ENCODE peak calls at places on chromosomes 11 and 22, in ten cellular contexts. X is foreskin fibroblast, A is thoracic aorta, U is tibial artery, N is OCI-LY7, C is esophagus muscularis mucosa, R is cardiac fibroblast, Z is HCT116, M is fibroblast of the aortic adventitia, P is prostate gland. D is an unnamed sample.

GRCh38 chr11:62889484-62890437 is 9.1 kb downstream of the SLC3A2 start:
- DNase-seq in X (peak), A (no peak), U (no peak), N (no peak), C (no peak), R (peak), Z (no peak), M (peak), P (no peak), D (no peak)

GRCh38 chr22:19376971-19377370 is 54.6 kb downstream of the HIRA start:
- DNase-seq in X (no peak), A (no peak), U (no peak), N (no peak), C (no peak), R (no peak), Z (no peak), M (no peak), P (no peak), D (no peak)

GRCh38 chr11:68010058-68011041 is at the start of gene ALDH3B1:
- DNase-seq in X (peak), A (peak), U (peak), N (peak), C (peak), R (peak), Z (peak), M (peak), P (peak), D (peak)

GRCh38 chr22:39456262-39457046 is at the start of gene MGAT3:
- DNase-seq in X (no peak), A (no peak), U (no peak), N (no peak), C (no peak), R (no peak), Z (no peak), M (no peak), P (no peak), D (no peak)

GRCh38 chr22:46081831-46082210 is 68.5 kb upstream of the PPARA start:
- DNase-seq in X (no peak), A (no peak), U (no peak), N (no peak), C (no peak), R (no peak), Z (no peak), M (peak), P (no peak), D (no peak)

GRCh38 chr11:27218498-27219038 is 144.4 kb downstream of the CCDC34 start:
- DNase-seq in X (peak), A (no peak), U (no peak), N (no peak), C (no peak), R (peak), Z (no peak), M (peak), P (no peak), D (no peak)

GRCh38 chr11:56624661-56625110 is 10.0 kb upstream of the OR5M1 start:
- DNase-seq in X (peak), A (no peak), U (no peak), N (peak), C (no peak), R (peak), Z (no peak), M (peak), P (peak), D (no peak)

GRCh38 chr11:102807921-102808320 is 10.0 kb upstream of the MMP1 start:
- DNase-seq in X (no peak), A (no peak), U (no peak), N (peak), C (no peak), R (peak), Z (peak), M (no peak), P (no peak), D (no peak)

GRCh38 chr11:1109918-1110705 is 35.4 kb downstream of the MUC2 start:
- DNase-seq in X (no peak), A (no peak), U (peak), N (no peak), C (no peak), R (no peak), Z (no peak), M (no peak), P (no peak), D (no peak)

GRCh38 chr11:17781221-17781620 is 46.6 kb downstream of the KCNC1 start:
- DNase-seq in X (no peak), A (no peak), U (no peak), N (no peak), C (no peak), R (no peak), Z (no peak), M (no peak), P (no peak), D (peak)

GRCh38 chr11:86743223-86744118 is 56.9 kb upstream of the PRSS23 start:
- DNase-seq in X (peak), A (peak), U (peak), N (no peak), C (no peak), R (peak), Z (peak), M (peak), P (no peak), D (peak)

GRCh38 chr11:119320593-119321524 is 3.9 kb upstream of the MCAM start:
- DNase-seq in X (peak), A (no peak), U (peak), N (peak), C (peak), R (peak), Z (no peak), M (peak), P (no peak), D (peak)

GRCh38 chr22:48739348-48740085 is 1088.2 kb downstream of the BRD1 start:
- DNase-seq in X (no peak), A (no peak), U (peak), N (no peak), C (no peak), R (no peak), Z (no peak), M (no peak), P (no peak), D (no peak)

GRCh38 chr11:27894552-27894951 is 194.3 kb upstream of the BDNF start:
- DNase-seq in X (no peak), A (no peak), U (no peak), N (no peak), C (no peak), R (peak), Z (no peak), M (no peak), P (no peak), D (no peak)

GRCh38 chr11:67416416-67417335 is 1.2 kb downstream of the CARNS1 start:
- DNase-seq in X (peak), A (peak), U (peak), N (no peak), C (no peak), R (no peak), Z (no peak), M (peak), P (peak), D (no peak)

GRCh38 chr11:66259976-66260375 is 8.5 kb upstream of the RAB1B start:
- DNase-seq in X (no peak), A (no peak), U (no peak), N (no peak), C (no peak), R (no peak), Z (no peak), M (no peak), P (no peak), D (no peak)

GRCh38 chr22:26461188-26461810 is 22.3 kb downstream of the HPS4 start:
- DNase-seq in X (peak), A (no peak), U (peak), N (peak), C (no peak), R (peak), Z (peak), M (peak), P (peak), D (peak)

GRCh38 chr11:78630155-78630554 is 55.5 kb upstream of the NARS2 start:
- DNase-seq in X (no peak), A (no peak), U (no peak), N (no peak), C (no peak), R (no peak), Z (no peak), M (no peak), P (no peak), D (no peak)

GRCh38 chr11:78633516-78634310 is 59.0 kb upstream of the NARS2 start:
- DNase-seq in X (no peak), A (no peak), U (no peak), N (no peak), C (peak), R (no peak), Z (no peak), M (no peak), P (no peak), D (no peak)

GRCh38 chr11:78635814-78636506 is 61.3 kb upstream of the NARS2 start:
- DNase-seq in X (no peak), A (no peak), U (no peak), N (no peak), C (no peak), R (no peak), Z (no peak), M (no peak), P (no peak), D (no peak)

DNA sequence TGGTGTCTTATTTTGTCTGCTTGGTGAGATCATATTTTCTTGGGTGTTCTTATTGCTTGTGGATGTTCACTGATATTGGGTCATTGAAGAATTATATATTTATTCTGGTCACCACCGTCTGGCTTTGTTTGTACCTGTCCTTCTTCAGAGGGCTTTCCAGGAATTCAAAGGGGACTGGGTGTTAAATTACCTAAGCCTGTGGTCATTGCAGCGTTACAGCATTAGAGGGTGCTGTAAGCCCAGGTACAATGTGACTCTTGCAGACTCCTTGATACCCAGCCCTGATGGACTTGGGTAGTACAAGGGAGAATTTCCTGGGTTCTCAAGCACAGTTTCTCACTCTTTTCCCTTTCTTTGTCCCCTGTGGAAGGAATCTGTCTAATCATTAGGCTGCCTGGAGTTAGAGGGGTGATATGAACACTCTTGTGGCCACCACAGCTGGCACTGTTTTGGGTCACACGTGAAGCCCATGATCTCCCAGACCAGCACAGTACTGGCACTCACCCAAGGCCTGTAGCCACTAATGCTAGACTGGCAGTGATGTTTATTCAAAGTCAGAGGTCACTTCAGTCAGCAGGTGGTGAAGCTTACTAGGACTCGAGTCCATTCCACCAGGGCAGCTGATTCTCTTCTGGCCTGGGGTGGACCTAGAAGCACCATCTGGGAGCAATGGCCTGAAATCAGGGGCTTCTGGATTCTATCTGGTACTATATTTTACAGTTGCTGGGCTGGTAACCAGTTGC is 56.1 kb upstream of the NARS2 start:
- DNase-seq in X (no peak), A (no peak), U (no peak), N (no peak), C (no peak), R (no peak), Z (no peak), M (no peak), P (no peak), D (no peak)
- TF ChIP-seq CTCF in X (no peak), A (no peak), U (no peak), N (peak), C (no peak), R (no peak), Z (peak), M (peak), P (no peak), D (no peak)

GRCh38 chr11:120564573-120565301 is 53.2 kb downstream of the GRIK4 start:
- DNase-seq in X (peak), A (no peak), U (peak), N (no peak), C (no peak), R (peak), Z (no peak), M (peak), P (no peak), D (peak)
- TF ChIP-seq CTCF in X (peak), A (no peak), U (no peak), N (no peak), C (no peak), R (no peak), Z (no peak), M (no peak), P (no peak), D (no peak)

DNA sequence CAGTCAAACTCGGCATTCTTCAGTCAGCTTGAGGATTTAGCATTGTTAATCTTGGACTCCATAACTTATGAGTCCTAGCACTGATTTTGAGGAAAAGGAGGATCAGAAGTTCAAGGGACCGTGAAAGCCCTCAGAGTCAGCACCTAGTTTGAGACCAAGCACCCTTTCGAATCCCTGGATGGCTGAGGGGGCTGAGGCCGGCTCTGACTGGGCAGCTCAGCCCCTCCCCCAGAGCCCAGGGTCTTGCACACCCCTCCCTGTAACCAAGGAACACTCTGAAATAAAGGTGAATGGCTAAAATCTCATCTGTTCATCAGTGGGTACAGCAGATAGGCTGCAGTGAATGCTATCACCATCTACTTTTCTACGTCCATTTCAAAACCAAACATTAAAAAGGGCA is 27.3 kb downstream of the SLC25A18 start:
- DNase-seq in X (no peak), A (no peak), U (peak), N (no peak), C (no peak), R (no peak), Z (no peak), M (no peak), P (no peak), D (no peak)
- TF ChIP-seq CTCF in X (no peak), A (no peak), U (no peak), N (no peak), C (no peak), R (no peak), Z (no peak), M (no peak), P (no peak), D (no peak)

GRCh38 chr11:94049351-94049750 is 28.2 kb downstream of the HEPHL1 start:
- DNase-seq in X (no peak), A (no peak), U (no peak), N (no peak), C (no peak), R (no peak), Z (no peak), M (no peak), P (no peak), D (no peak)

GRCh38 chr11:94043241-94043640 is 22.1 kb downstream of the HEPHL1 start:
- DNase-seq in X (no peak), A (no peak), U (no peak), N (no peak), C (peak), R (no peak), Z (no peak), M (no peak), P (no peak), D (no peak)

GRCh38 chr11:94048310-94048709 is 27.2 kb downstream of the HEPHL1 start:
- DNase-seq in X (no peak), A (no peak), U (no peak), N (no peak), C (peak), R (no peak), Z (no peak), M (no peak), P (no peak), D (no peak)

GRCh38 chr11:94046796-94047195 is 25.6 kb downstream of the HEPHL1 start:
- DNase-seq in X (no peak), A (no peak), U (no peak), N (no peak), C (peak), R (no peak), Z (no peak), M (no peak), P (no peak), D (no peak)
- TF ChIP-seq CTCF in X (no peak), A (no peak), U (no peak), N (no peak), C (no peak), R (no peak), Z (no peak), M (no peak), P (no peak), D (no peak)

GRCh38 chr22:30432520-30432919 is 7.0 kb downstream of the MTFP1 start:
- DNase-seq in X (no peak), A (no peak), U (no peak), N (no peak), C (no peak), R (no peak), Z (no peak), M (no peak), P (no peak), D (no peak)
- TF ChIP-seq CTCF in X (no peak), A (no peak), U (no peak), N (no peak), C (no peak), R (no peak), Z (no peak), M (no peak), P (no peak), D (no peak)

DNA sequence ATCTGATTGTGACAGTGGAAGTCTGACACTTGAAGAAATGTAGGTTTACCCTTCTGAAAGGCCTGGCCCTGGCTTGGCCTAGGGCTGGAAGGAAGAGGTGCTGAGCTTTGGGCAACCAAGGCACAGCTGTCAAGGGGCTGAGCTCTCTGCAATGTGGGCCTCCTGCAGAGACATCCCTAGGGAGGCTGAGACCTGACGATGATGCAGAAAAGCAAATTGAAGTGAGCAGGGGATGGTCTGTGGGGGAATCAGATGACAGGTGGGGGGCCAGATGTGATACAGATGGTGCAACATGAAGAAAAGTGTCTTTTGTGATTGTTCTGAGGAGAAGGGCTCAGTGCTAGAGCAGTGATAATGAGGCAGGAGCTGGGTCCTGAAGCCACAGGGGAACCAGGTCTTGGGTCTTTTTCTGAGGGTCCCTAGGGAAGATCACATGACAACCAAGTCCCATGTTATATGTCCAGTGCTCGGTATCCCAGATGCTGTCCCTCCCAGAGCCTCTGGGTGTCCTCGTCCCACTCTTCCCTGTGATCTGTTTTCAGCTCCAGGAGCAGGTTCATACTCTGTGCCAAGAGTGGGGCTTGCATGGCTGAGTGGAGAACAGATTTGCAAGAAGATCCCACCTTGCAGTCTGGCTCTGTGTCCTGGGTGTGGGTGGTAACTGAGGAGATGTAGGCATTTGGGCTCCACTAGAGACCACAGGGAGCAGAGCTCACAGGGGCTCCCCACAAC is 79.9 kb upstream of the VPREB1 start:
- DNase-seq in X (no peak), A (no peak), U (no peak), N (peak), C (peak), R (no peak), Z (no peak), M (no peak), P (no peak), D (no peak)
- TF ChIP-seq CTCF in X (no peak), A (no peak), U (no peak), N (peak), C (no peak), R (no peak), Z (peak), M (no peak), P (no peak), D (no peak)

GRCh38 chr11:96091476-96091875 is 167.6 kb upstream of the MTMR2 start:
- DNase-seq in X (no peak), A (no peak), U (no peak), N (peak), C (no peak), R (no peak), Z (no peak), M (peak), P (no peak), D (no peak)
- TF ChIP-seq CTCF in X (no peak), A (no peak), U (no peak), N (peak), C (no peak), R (no peak), Z (peak), M (peak), P (no peak), D (no peak)

GRCh38 chr11:58513747-58514367 is 6.0 kb upstream of the OR5B21 start:
- DNase-seq in X (peak), A (no peak), U (no peak), N (peak), C (no peak), R (peak), Z (peak), M (peak), P (peak), D (no peak)
- TF ChIP-seq CTCF in X (peak), A (peak), U (peak), N (peak), C (peak), R (peak), Z (peak), M (peak), P (peak), D (no peak)

GRCh38 chr22:24039046-24039445 is 27.9 kb downstream of the CABIN1 start:
- DNase-seq in X (no peak), A (no peak), U (no peak), N (no peak), C (no peak), R (no peak), Z (no peak), M (no peak), P (no peak), D (no peak)
- TF ChIP-seq CTCF in X (no peak), A (no peak), U (no peak), N (no peak), C (no peak), R (no peak), Z (no peak), M (no peak), P (no peak), D (no peak)

D was measured in lower leg skin.